ENCODE peak calls at places on chromosomes 1 and 21, in five cellular contexts. Z is endodermal cell, O is kidney epithelial cell, E is astrocyte of the spinal cord, V is glutamatergic neuron. L is an unnamed sample.

GRCh38 chr1:9025474-9025873 is 749 bp downstream of the SLC2A7 start:
- DNase-seq in Z (no peak), O (no peak), E (no peak), V (no peak), L (no peak)

GRCh38 chr1:1434131-1434811 is 1.2 kb upstream of the VWA1 start:
- DNase-seq in Z (peak; percentile 91), O (no peak), E (peak; percentile 56), V (no peak), L (peak; percentile 56)

GRCh38 chr1:23424171-23424959 is at the start of gene TCEA3:
- DNase-seq in Z (peak; percentile 75), O (no peak), E (no peak), V (no peak), L (no peak)

GRCh38 chr1:172109357-172109756 is 268.1 kb downstream of the DNM3 start:
- DNase-seq in Z (no peak), O (no peak), E (no peak), V (no peak), L (no peak)

GRCh38 chr1:230902349-230902923 is 34.1 kb upstream of the C1orf198 start:
- DNase-seq in Z (no peak), O (no peak), E (no peak), V (no peak), L (no peak)

GRCh38 chr1:167711797-167712196 is 10.0 kb upstream of the MPZL1 start:
- DNase-seq in Z (no peak), O (no peak), E (no peak), V (no peak), L (no peak)

GRCh38 chr1:151837197-151837596 is 2.4 kb downstream of the C2CD4D start:
- DNase-seq in Z (no peak), O (no peak), E (no peak), V (no peak), L (no peak)

GRCh38 chr1:9456833-9457232 is 82.4 kb upstream of the SLC25A33 start:
- DNase-seq in Z (no peak), O (no peak), E (no peak), V (no peak), L (no peak)

GRCh38 chr1:22385537-22385936 is 66.1 kb upstream of the ZBTB40 start:
- DNase-seq in Z (no peak), O (no peak), E (no peak), V (no peak), L (no peak)

GRCh38 chr21:35697321-35697808 is 363.0 kb downstream of the SETD4 start:
- DNase-seq in Z (no peak), O (no peak), E (peak; percentile 48), V (no peak), L (no peak)

GRCh38 chr1:160244209-160244608 is 18.1 kb downstream of the DCAF8 start:
- DNase-seq in Z (no peak), O (no peak), E (no peak), V (no peak), L (no peak)

GRCh38 chr1:209785592-209785991 is 1.2 kb upstream of the C1orf74 start:
- DNase-seq in Z (no peak), O (no peak), E (no peak), V (no peak), L (no peak)

GRCh38 chr1:156813750-156814570 is 2.7 kb downstream of the SH2D2A start:
- DNase-seq in Z (peak; percentile 93), O (no peak), E (no peak), V (peak; percentile 70), L (peak; percentile 64)

GRCh38 chr1:243791586-243792267 is 58.3 kb downstream of the AKT3 start:
- DNase-seq in Z (no peak), O (no peak), E (no peak), V (no peak), L (no peak)

GRCh38 chr1:223496883-223497282 is 103.7 kb downstream of the CCDC185 start:
- DNase-seq in Z (no peak), O (no peak), E (no peak), V (no peak), L (no peak)

GRCh38 chr1:67532452-67533216 is 102.4 kb upstream of the SERBP1 start:
- DNase-seq in Z (peak; percentile 75), O (peak; percentile 52), E (peak; percentile 88), V (peak; percentile 23), L (peak; percentile 49)

GRCh38 chr1:54188291-54188690 is 11.5 kb downstream of the CYB5RL start:
- DNase-seq in Z (no peak), O (no peak), E (no peak), V (no peak), L (no peak)

GRCh38 chr1:159943908-159944622 is 1.3 kb downstream of the IGSF9 start:
- DNase-seq in Z (peak; percentile 41), O (no peak), E (no peak), V (no peak), L (no peak)

GRCh38 chr1:13702425-13703127 is 2.6 kb downstream of the PRDM2 start:
- DNase-seq in Z (no peak), O (no peak), E (no peak), V (no peak), L (no peak)

GRCh38 chr1:205144751-205145150 is 23.0 kb upstream of the RBBP5 start:
- DNase-seq in Z (no peak), O (no peak), E (peak; percentile 63), V (no peak), L (no peak)

GRCh38 chr1:153238536-153238935 is 21.0 kb upstream of the LORICRIN start:
- DNase-seq in Z (peak; percentile 42), O (no peak), E (no peak), V (no peak), L (no peak)

GRCh38 chr1:91885331-91885715 is 628 bp downstream of the TGFBR3 start:
- DNase-seq in Z (no peak), O (no peak), E (no peak), V (peak; percentile 17), L (peak; percentile 21)

GRCh38 chr1:91889717-91890459 is 3.9 kb upstream of the TGFBR3 start:
- DNase-seq in Z (no peak), O (no peak), E (no peak), V (no peak), L (no peak)

GRCh38 chr1:91883470-91883869 is 2.5 kb downstream of the TGFBR3 start:
- DNase-seq in Z (no peak), O (no peak), E (peak; percentile 45), V (no peak), L (no peak)

GRCh38 chr1:91884459-91885290 is 1.3 kb downstream of the TGFBR3 start:
- DNase-seq in Z (peak; percentile 74), O (no peak), E (peak; percentile 20), V (no peak), L (peak; percentile 34)

GRCh38 chr1:91885716-91886506 is at the start of gene TGFBR3:
- DNase-seq in Z (peak; percentile 91), O (no peak), E (peak; percentile 91), V (peak; percentile 80), L (peak; percentile 85)
- TF ChIP-seq CTCF in Z (peak; percentile 57), O (peak; percentile 64), E (peak; percentile 56), V (peak; percentile 46), L (no peak)

DNA sequence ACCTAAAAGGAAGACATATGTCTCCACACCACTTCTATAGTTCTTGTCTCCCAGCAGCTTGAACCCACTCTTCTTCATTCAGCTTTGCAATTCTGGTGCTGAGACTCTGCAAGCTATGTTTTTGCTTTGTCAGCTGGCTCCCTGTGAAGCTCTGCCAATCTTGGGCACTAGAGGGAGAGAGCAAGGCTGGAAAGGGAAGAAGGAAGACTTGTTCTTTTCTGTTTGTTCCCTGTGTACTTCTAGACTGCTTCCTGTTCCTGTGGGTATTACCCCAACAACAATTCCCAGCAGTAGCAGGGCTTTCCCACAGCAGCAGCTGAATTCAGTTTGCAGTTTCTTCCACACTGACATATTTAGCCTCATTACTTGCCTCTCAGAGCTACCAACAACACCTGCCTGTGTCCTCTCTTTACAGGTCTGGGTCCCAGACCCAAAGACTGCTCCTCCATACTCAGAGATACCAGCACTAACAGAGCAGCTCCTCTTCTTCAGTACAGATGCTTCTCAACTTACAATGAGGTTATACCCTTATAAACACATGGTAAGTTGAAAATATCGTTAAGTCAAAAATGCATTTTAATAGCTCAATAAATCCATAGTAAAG is 275.2 kb upstream of the NEGR1 start:
- DNase-seq in Z (peak; percentile 79), O (no peak), E (peak; percentile 17), V (no peak), L (peak; percentile 35)
- TF ChIP-seq CTCF in Z (peak; percentile 74), O (peak; percentile 49), E (peak; percentile 58), V (peak; percentile 11), L (no peak)

GRCh38 chr1:213596729-213597128 is 391.0 kb upstream of the PROX1 start:
- DNase-seq in Z (no peak), O (no peak), E (no peak), V (no peak), L (no peak)
- TF ChIP-seq CTCF in Z (no peak), O (no peak), E (no peak), V (no peak), L (no peak)

GRCh38 chr21:37207441-37208009 is 59.6 kb downstream of the VPS26C start:
- DNase-seq in Z (no peak), O (no peak), E (no peak), V (no peak), L (no peak)
- TF ChIP-seq CTCF in Z (no peak), O (no peak), E (no peak), V (no peak), L (no peak)

DNA sequence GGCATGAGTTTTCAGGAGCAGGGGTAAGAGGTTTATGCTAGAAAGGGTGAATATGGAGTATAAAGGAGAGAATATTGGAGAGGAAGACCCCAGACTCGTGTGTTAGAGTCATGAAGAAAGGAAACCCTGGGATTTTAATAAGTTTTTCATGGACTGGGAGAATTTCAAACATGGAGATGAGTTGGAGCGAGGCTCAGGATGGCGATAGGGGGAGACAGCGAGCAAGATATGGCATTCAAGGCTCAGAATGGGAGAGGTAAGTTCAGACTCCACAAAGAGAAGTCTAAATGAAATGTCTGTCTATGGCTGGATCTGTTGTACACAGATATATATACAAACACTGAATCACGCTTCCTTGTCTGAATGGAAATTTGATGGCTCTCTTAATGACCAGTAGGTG is 92.5 kb downstream of the LRRC40 start:
- DNase-seq in Z (peak; percentile 59), O (no peak), E (no peak), V (no peak), L (no peak)
- TF ChIP-seq CTCF in Z (peak; percentile 69), O (peak; percentile 13), E (peak; percentile 13), V (no peak), L (no peak)

GRCh38 chr1:239997515-239998311 is 94.0 kb upstream of the FMN2 start:
- DNase-seq in Z (peak; percentile 89), O (no peak), E (no peak), V (peak; percentile 75), L (peak; percentile 70)
- TF ChIP-seq CTCF in Z (peak; percentile 77), O (peak; percentile 24), E (peak; percentile 35), V (peak; percentile 69), L (peak; percentile 55)

GRCh38 chr1:237390798-237391197 is 348.8 kb downstream of the RYR2 start:
- DNase-seq in Z (no peak), O (no peak), E (no peak), V (no peak), L (no peak)
- TF ChIP-seq CTCF in Z (no peak), O (no peak), E (no peak), V (no peak), L (no peak)

DNA sequence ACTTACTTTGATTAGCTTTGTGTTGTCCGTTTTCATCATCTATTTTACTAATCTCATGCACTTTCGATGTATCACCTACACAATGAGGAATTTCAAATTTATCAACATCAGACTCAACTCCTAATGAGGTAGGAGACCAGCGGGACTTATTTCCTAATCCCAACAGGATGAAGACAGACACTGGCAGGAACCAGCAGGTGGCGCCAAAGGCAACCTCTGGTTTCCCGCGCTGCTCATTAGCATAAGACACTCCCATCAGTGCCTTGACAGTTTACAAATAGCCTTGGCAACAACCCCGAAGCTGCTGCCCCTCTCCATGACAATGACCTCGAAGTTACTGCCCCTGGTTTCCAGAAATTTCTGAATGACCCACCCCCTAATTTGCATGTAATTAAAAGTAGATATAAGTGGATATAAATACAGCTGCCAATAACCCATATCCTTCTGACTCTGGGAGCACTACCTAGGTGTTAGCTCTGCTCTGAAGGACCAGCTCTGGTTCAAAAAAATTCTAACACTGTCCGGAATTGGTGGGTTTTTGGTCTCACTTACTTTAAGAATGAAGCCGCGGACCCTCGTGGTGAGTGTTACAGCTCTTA is 974.8 kb downstream of the ADGRL2 start:
- DNase-seq in Z (peak; percentile 88), O (no peak), E (peak; percentile 29), V (peak; percentile 80), L (peak; percentile 59)
- TF ChIP-seq CTCF in Z (peak; percentile 89), O (peak; percentile 57), E (peak; percentile 63), V (peak; percentile 87), L (peak; percentile 83)